ENCODE peak calls at places on chromosomes 3 and 15, in ten cellular contexts. C is NCI-H1092; J is lung; Q is stimulated activated CD8-positive, alpha-beta memory T cell treated with anti-CD3 and anti-CD28 coated beads, Interleukin-4, amount 100 ng/mL, for 4 hours; O is stimulated activated CD4-positive, alpha-beta T cell treated with anti-CD3 and anti-CD28 coated beads, Interleukin-2, amount 100 ng/mL, for 48 hours; D is breast epithelium; G is neuronal stem cell; V is left cardiac atrium; U is GF-D8; L is activated gamma-delta T cell treated with Interleukin-2 at 50 U/mL for 16 hours. Z is an unnamed sample.

GRCh38 chr3:46934067-46934466 is 42.5 kb downstream of the CCDC12 start:
- DNase-seq in C (peak; percentile 28), J (no peak), Q (no peak), O (no peak), D (no peak), G (no peak), V (no peak), U (no peak), L (no peak), Z (no peak)

GRCh38 chr3:27025718-27026117 is 343.5 kb downstream of the NEK10 start:
- DNase-seq in C (no peak), J (no peak), Q (no peak), O (no peak), D (no peak), G (no peak), V (no peak), U (no peak), L (no peak), Z (no peak)

GRCh38 chr15:81002254-81003022 is 1.7 kb downstream of the TLNRD1 start:
- DNase-seq in C (no peak), J (no peak), Q (no peak), O (no peak), D (no peak), G (no peak), V (peak; percentile 44), U (no peak), L (no peak), Z (no peak)

GRCh38 chr15:39936187-39936586 is 2.3 kb downstream of the EIF2AK4 start:
- DNase-seq in C (no peak), J (no peak), Q (no peak), O (no peak), D (no peak), G (no peak), V (no peak), U (no peak), L (no peak), Z (no peak)

GRCh38 chr3:157360044-157360443 is 76.6 kb upstream of the PTX3 start:
- DNase-seq in C (no peak), J (no peak), Q (no peak), O (no peak), D (no peak), G (no peak), V (no peak), U (no peak), L (no peak), Z (no peak)

GRCh38 chr3:101179637-101180036 is 140.7 kb downstream of the IMPG2 start:
- DNase-seq in C (no peak), J (no peak), Q (no peak), O (no peak), D (no peak), G (no peak), V (no peak), U (no peak), L (no peak), Z (no peak)

GRCh38 chr15:22735781-22736180 is 50.7 kb upstream of the NIPA1 start:
- DNase-seq in C (no peak), J (no peak), Q (no peak), O (no peak), D (no peak), G (no peak), V (no peak), U (no peak), L (no peak), Z (no peak)

GRCh38 chr3:44104668-44105321 is 136.9 kb upstream of the TOPAZ1 start:
- DNase-seq in C (no peak), J (no peak), Q (no peak), O (peak; percentile 25), D (no peak), G (no peak), V (no peak), U (no peak), L (no peak), Z (no peak)

GRCh38 chr15:85443046-85443445 is 62.6 kb downstream of the AKAP13 start:
- DNase-seq in C (no peak), J (no peak), Q (no peak), O (no peak), D (no peak), G (no peak), V (no peak), U (no peak), L (no peak), Z (no peak)

GRCh38 chr3:78580691-78581090 is 1187.1 kb downstream of the ROBO1 start:
- DNase-seq in C (no peak), J (no peak), Q (no peak), O (no peak), D (no peak), G (no peak), V (no peak), U (no peak), L (no peak), Z (no peak)

GRCh38 chr3:169879013-169879412 is 9.3 kb upstream of the LRRC31 start:
- DNase-seq in C (no peak), J (no peak), Q (no peak), O (no peak), D (no peak), G (no peak), V (no peak), U (no peak), L (no peak), Z (no peak)

GRCh38 chr15:57445872-57446271 is 69.6 kb downstream of the CGNL1 start:
- DNase-seq in C (no peak), J (no peak), Q (no peak), O (no peak), D (no peak), G (no peak), V (no peak), U (no peak), L (no peak), Z (no peak)

GRCh38 chr3:112651076-112651475 is 10.1 kb upstream of the CCDC80 start:
- DNase-seq in C (no peak), J (no peak), Q (no peak), O (no peak), D (no peak), G (no peak), V (no peak), U (no peak), L (no peak), Z (no peak)

GRCh38 chr3:188345223-188345622 is 191.3 kb downstream of the LPP start:
- DNase-seq in C (no peak), J (no peak), Q (no peak), O (no peak), D (no peak), G (no peak), V (no peak), U (no peak), L (no peak), Z (no peak)

GRCh38 chr3:71310595-71311319 is 272.8 kb downstream of the FOXP1 start:
- DNase-seq in C (no peak), J (no peak), Q (no peak), O (no peak), D (no peak), G (no peak), V (peak; percentile 47), U (no peak), L (no peak), Z (peak; percentile 27)

Z was measured in Caco-2.